ENCODE peak calls at places on chromosomes 12 and 14, in seven cellular contexts. K is heart right ventricle, E is cardiac fibroblast, Q is NCI-H2081, H is heart left ventricle, I is ovary, X is T47D. M is an unnamed sample.

GRCh38 chr12:49019435-49020317 is 1.1 kb upstream of the PRKAG1 start:
- DNase-seq in E (peak), H (peak), K (no peak), Q (no peak), X (peak), I (peak), M (peak)

GRCh38 chr14:59028476-59029202 is 159.8 kb upstream of the DAAM1 start:
- DNase-seq in K (peak), Q (peak), E (peak), X (peak), I (peak), H (no peak), M (peak)

GRCh38 chr12:4157122-4157521 is 116.4 kb upstream of the CCND2 start:
- DNase-seq in H (no peak), E (no peak), K (no peak), I (no peak), X (no peak), Q (no peak), M (no peak)

GRCh38 chr14:84483072-84483410 is 1046.9 kb upstream of the FLRT2 start:
- DNase-seq in K (no peak), X (no peak), I (no peak), Q (no peak), H (no peak), E (no peak), M (no peak)

GRCh38 chr14:93085916-93086315 is 29.8 kb downstream of the ITPK1 start:
- DNase-seq in I (no peak), K (no peak), H (no peak), X (peak), E (no peak), Q (peak), M (no peak)

GRCh38 chr14:33642080-33642479 is 308.8 kb downstream of the EGLN3 start:
- DNase-seq in Q (no peak), E (no peak), H (no peak), I (no peak), K (no peak), X (no peak), M (no peak)

GRCh38 chr12:78208106-78208505 is 377.4 kb downstream of the NAV3 start:
- DNase-seq in X (no peak), Q (no peak), K (no peak), E (no peak), I (no peak), H (no peak), M (no peak)

GRCh38 chr14:100031506-100032281 is 33.5 kb upstream of the EVL start:
- DNase-seq in I (no peak), H (no peak), Q (no peak), K (no peak), E (peak), X (peak), M (peak)

GRCh38 chr12:12533238-12533829 is 29.3 kb downstream of the DUSP16 start:
- DNase-seq in E (no peak), Q (peak), X (peak), I (peak), K (peak), H (peak), M (peak)

GRCh38 chr14:104096318-104096717 is 10.8 kb downstream of the ASPG start:
- DNase-seq in Q (no peak), E (no peak), X (no peak), K (peak), H (peak), I (no peak), M (no peak)

GRCh38 chr14:83548061-83548839 is 1981.7 kb upstream of the FLRT2 start:
- DNase-seq in I (no peak), H (no peak), E (no peak), X (peak), Q (no peak), K (no peak), M (no peak)

GRCh38 chr12:77488041-77488620 is 342.6 kb upstream of the NAV3 start:
- DNase-seq in X (no peak), I (no peak), Q (no peak), E (peak), H (no peak), K (no peak), M (no peak)

GRCh38 chr12:93773122-93773871 is 96.1 kb downstream of the CRADD start:
- DNase-seq in K (no peak), Q (no peak), H (no peak), I (no peak), E (peak), X (no peak), M (no peak)

GRCh38 chr12:100267603-100268281 is 765 bp downstream of the SCYL2 start:
- DNase-seq in X (peak), H (peak), I (no peak), K (no peak), E (peak), Q (peak), M (no peak)

GRCh38 chr12:127677537-127678131 is 589.3 kb upstream of the TMEM132C start:
- DNase-seq in K (peak), E (peak), X (peak), Q (peak), H (peak), I (peak), M (peak)

GRCh38 chr14:71399057-71399487 is 491.8 kb downstream of the PCNX1 start:
- DNase-seq in Q (no peak), K (no peak), H (no peak), X (no peak), I (no peak), E (peak), M (no peak)

GRCh38 chr12:24840046-24840800 is 108.7 kb downstream of the BCAT1 start:
- DNase-seq in Q (no peak), E (peak), K (no peak), H (no peak), X (no peak), I (no peak), M (no peak)

GRCh38 chr14:46940600-46940999 is 289.0 kb upstream of the RPL10L start:
- DNase-seq in H (no peak), E (no peak), Q (no peak), K (no peak), I (no peak), X (no peak), M (no peak)

GRCh38 chr12:71972441-71973074 is 33.9 kb downstream of the TPH2 start:
- DNase-seq in K (no peak), I (no peak), H (no peak), Q (peak), E (no peak), X (peak), M (peak)

GRCh38 chr12:64212066-64212746 is 9.9 kb downstream of the KICS2 start:
- DNase-seq in K (no peak), I (no peak), Q (no peak), X (no peak), E (no peak), H (no peak), M (no peak)

GRCh38 chr12:26022043-26022442 is 63.6 kb downstream of the RASSF8 start:
- DNase-seq in I (no peak), Q (no peak), K (no peak), X (no peak), E (no peak), H (no peak), M (no peak)

GRCh38 chr14:57485635-57486034 is 8.0 kb downstream of the CCDC198 start:
- DNase-seq in I (no peak), Q (no peak), K (no peak), E (no peak), X (no peak), H (no peak), M (no peak)

GRCh38 chr14:104395276-104395675 is 184.3 kb upstream of the C14orf180 start:
- DNase-seq in K (no peak), H (no peak), Q (no peak), I (no peak), E (no peak), X (no peak), M (no peak)

GRCh38 chr12:40226652-40227051 is 1.9 kb downstream of the LRRK2 start:
- DNase-seq in I (peak), X (no peak), H (no peak), Q (no peak), E (peak), K (no peak), M (no peak)

GRCh38 chr14:55122441-55122986 is 6.5 kb upstream of the LGALS3 start:
- DNase-seq in K (peak), E (peak), H (peak), X (peak), I (peak), Q (no peak), M (peak)

M was measured in Calu3.